ENCODE peak calls at places on chromosomes 2 and 18, in six cellular contexts. G is aorta, W is lung, K is IMR-90, F is foreskin fibroblast, X is astrocyte of the spinal cord. E is an unnamed sample.

GRCh38 chr2:30296496-30296895 is 65.2 kb downstream of the LBH start:
- DNase-seq in X (no peak), F (no peak), K (no peak), G (no peak), W (no peak), E (no peak)

GRCh38 chr2:121707920-121708361 is 28.7 kb downstream of the NIFK start:
- DNase-seq in G (no peak), K (no peak), W (peak), F (no peak), X (peak), E (no peak)

GRCh38 chr2:13638181-13638580 is 921.4 kb downstream of the TRIB2 start:
- DNase-seq in K (peak), F (no peak), G (no peak), W (no peak), X (peak), E (no peak)

GRCh38 chr18:9561774-9562173 is 52.6 kb downstream of the PPP4R1 start:
- DNase-seq in K (no peak), X (no peak), W (no peak), F (no peak), G (no peak), E (no peak)

GRCh38 chr2:24272907-24273306 is 87.4 kb downstream of the ITSN2 start:
- DNase-seq in F (no peak), W (no peak), X (no peak), K (no peak), G (no peak), E (no peak)

GRCh38 chr2:237923507-237924163 is 43.2 kb upstream of the UBE2F start:
- DNase-seq in W (peak), X (peak), K (peak), G (peak), F (peak), E (peak)

GRCh38 chr2:240994161-240994896 is 4.1 kb upstream of the SNED1 start:
- DNase-seq in F (no peak), K (no peak), X (no peak), W (no peak), G (no peak), E (no peak)

GRCh38 chr2:70143314-70144150 is 47.3 kb downstream of the C2orf42 start:
- DNase-seq in G (peak), X (peak), K (peak), F (peak), W (peak), E (peak)

GRCh38 chr2:106095478-106096392 is 98.4 kb downstream of the UXS1 start:
- DNase-seq in F (no peak), X (no peak), G (peak), K (no peak), W (peak), E (no peak)

GRCh38 chr18:13381907-13382682 is 163.5 kb downstream of the LDLRAD4 start:
- DNase-seq in X (peak), G (peak), W (peak), K (peak), F (no peak), E (peak)

GRCh38 chr2:203688798-203689197 is 17.6 kb upstream of the CD28 start:
- DNase-seq in W (no peak), X (peak), K (peak), G (peak), F (peak), E (no peak)

GRCh38 chr2:162091325-162092007 is 17.5 kb upstream of the DPP4 start:
- DNase-seq in K (peak), X (peak), F (no peak), W (no peak), G (no peak), E (no peak)

GRCh38 chr2:28606986-28607441 is 111.2 kb downstream of the PLB1 start:
- DNase-seq in X (peak), F (no peak), G (peak), W (no peak), K (peak), E (no peak)

GRCh38 chr2:182077451-182078142 is 91.9 kb downstream of the PPP1R1C start:
- DNase-seq in X (peak), G (no peak), F (peak), K (peak), W (peak), E (peak)

GRCh38 chr2:73006969-73007710 is 64.4 kb downstream of the SFXN5 start:
- DNase-seq in K (peak), G (no peak), W (no peak), X (no peak), F (no peak), E (no peak)

GRCh38 chr18:23106575-23106974 is 28.7 kb upstream of the CABLES1 start:
- DNase-seq in G (peak), F (peak), W (no peak), K (peak), X (peak), E (peak)

GRCh38 chr2:206527153-206527552 is 83.8 kb downstream of the ADAM23 start:
- DNase-seq in W (no peak), X (no peak), G (no peak), K (no peak), F (no peak), E (no peak)

DNA sequence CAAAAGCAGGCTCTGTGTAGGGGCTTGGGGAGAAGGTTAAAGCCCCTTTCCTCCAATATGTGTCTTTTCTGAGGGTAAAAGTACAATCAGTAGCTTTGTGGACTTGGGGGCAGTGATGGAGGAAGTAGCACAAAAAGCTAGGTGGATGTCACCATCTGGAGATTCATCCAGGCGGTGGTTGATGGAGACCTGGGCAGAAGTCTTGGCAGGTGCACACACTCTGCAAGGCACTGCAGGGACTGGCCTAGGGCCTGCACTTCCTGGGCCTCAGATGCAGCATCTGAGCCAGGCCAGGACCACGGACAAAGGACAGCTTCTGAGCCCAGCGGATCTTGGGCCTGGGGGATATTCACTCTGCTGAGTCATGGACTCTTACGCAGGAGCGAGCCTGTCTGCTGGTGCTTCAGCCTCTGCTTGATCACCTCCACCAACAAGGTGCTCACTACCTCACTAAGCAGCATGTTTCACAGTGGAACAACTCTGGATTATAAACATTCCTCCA is 391.1 kb downstream of the TNS1 start:
- DNase-seq in K (peak), X (no peak), F (no peak), G (no peak), W (no peak), E (no peak)
- H3K4me3 ChIP-seq in K (no peak), X (no peak), F (no peak), G (no peak), W (no peak), E (no peak)

GRCh38 chr2:219501441-219501840 is 2.8 kb downstream of the GMPPA start:
- DNase-seq in K (peak), F (no peak), G (no peak), X (no peak), W (no peak), E (no peak)

GRCh38 chr2:219499058-219499307 is 292 bp downstream of the GMPPA start:
- DNase-seq in F (no peak), X (no peak), K (no peak), W (no peak), G (no peak), E (no peak)

GRCh38 chr2:219498280-219499057 is at the start of gene GMPPA:
- DNase-seq in G (peak), F (peak), W (peak), K (peak), X (peak), E (peak)

GRCh38 chr2:219499555-219499954 is 864 bp downstream of the GMPPA start:
- DNase-seq in G (no peak), W (no peak), K (no peak), F (no peak), X (no peak), E (no peak)

GRCh38 chr2:219500135-219500534 is 1.4 kb downstream of the GMPPA start:
- DNase-seq in K (peak), G (no peak), X (no peak), W (no peak), F (no peak), E (no peak)
- H3K4me3 ChIP-seq in K (no peak), G (no peak), X (no peak), W (no peak), F (peak), E (no peak)

DNA sequence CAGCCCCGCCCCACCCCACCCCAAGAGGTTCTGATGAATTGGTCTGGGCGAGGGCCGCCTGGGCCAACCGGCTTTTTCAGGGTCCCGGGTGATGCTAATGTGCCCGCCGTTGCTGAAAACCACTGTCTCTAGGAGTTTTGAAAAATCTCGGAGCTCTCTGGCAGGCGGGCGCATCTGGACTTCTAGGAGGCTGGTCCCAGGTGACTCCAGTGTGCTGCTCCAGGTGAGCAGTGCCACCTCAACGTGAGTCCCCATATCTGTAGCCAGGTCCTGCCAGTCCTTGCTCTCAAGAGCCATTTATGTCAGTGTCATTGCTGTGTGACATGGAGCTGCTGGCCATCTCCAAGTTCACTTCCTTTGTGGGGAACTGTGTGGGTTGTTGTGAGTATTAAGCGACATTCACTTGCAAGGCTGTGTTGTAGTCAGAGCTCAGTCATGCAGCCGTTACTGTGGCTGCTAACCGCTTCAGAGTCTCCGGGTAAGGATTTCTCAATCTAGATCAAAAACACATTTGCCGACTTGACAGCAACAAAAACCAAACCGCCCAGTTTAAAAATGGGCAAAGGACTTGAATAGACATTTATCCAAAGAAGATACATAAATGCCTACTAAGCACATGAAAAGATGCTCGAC is at the start of gene RFX8:
- DNase-seq in F (peak), W (no peak), G (no peak), K (peak), X (peak), E (no peak)
- H3K4me3 ChIP-seq in F (peak), W (peak), G (peak), K (peak), X (peak), E (peak)

GRCh38 chr2:205054789-205055188 is 509.5 kb downstream of the PARD3B start:
- DNase-seq in K (no peak), X (no peak), G (no peak), W (no peak), F (no peak), E (no peak)

GRCh38 chr2:205058409-205058808 is 513.1 kb downstream of the PARD3B start:
- DNase-seq in X (no peak), G (no peak), K (no peak), W (no peak), F (no peak), E (no peak)

GRCh38 chr2:205052781-205053180 is 507.5 kb downstream of the PARD3B start:
- DNase-seq in W (no peak), X (no peak), K (no peak), F (no peak), G (no peak), E (no peak)

GRCh38 chr2:205053827-205054410 is 508.6 kb downstream of the PARD3B start:
- DNase-seq in X (no peak), F (no peak), K (peak), W (no peak), G (no peak), E (no peak)

GRCh38 chr2:205056066-205056678 is 510.9 kb downstream of the PARD3B start:
- DNase-seq in K (peak), G (no peak), F (no peak), W (no peak), X (no peak), E (no peak)
- H3K4me3 ChIP-seq in K (peak), G (no peak), F (no peak), W (no peak), X (no peak), E (no peak)

DNA sequence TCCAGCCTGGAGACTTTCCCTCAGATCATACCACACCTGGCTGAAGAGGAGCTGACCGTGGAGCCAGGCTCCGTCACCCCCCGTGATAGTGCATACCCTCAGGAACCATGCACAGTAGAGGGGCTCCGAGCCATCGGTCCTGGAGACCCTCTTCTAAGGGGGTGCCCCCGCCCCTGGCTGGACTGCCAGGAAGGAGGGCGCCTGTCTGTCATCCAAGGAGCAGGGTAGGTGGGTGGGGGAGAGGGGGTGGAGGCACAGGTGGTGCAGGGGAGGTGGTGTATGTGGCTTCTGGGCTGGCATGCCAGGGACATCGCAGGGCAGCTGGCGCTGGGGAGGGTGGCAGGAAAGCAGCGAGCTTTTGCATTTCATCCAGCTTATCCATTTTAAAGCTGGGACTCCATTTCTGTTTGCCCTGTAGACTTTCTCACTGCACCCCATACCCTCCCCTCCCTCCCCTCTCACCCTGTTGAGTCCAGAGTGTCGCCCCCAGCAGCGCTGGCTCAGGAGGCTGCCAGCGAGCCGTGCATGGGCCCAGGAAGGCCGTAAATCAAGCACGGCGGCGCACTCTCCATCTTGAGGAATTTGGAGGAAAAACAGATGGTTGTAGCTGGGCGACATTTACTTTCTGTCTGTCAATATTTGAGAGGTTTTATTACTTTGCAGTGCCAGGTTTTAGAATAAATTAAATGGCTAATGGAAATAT is 56.2 kb upstream of the HS6ST1 start:
- DNase-seq in W (no peak), G (no peak), F (peak), K (no peak), X (no peak), E (peak)
- H3K4me3 ChIP-seq in W (no peak), G (no peak), F (no peak), K (no peak), X (no peak), E (no peak)

GRCh38 chr2:10377747-10378085 is 70.4 kb downstream of the ODC1 start:
- DNase-seq in K (no peak), F (no peak), W (no peak), X (no peak), G (no peak), E (no peak)
- H3K4me3 ChIP-seq in K (no peak), F (no peak), W (no peak), X (no peak), G (no peak), E (no peak)

GRCh38 chr2:239935789-239936758 is 89.1 kb downstream of the NDUFA10 start:
- DNase-seq in G (peak), F (no peak), W (no peak), X (no peak), K (no peak), E (no peak)
- H3K4me3 ChIP-seq in G (no peak), F (no peak), W (no peak), X (no peak), K (no peak), E (no peak)

GRCh38 chr2:234994340-234995321 is 42.8 kb downstream of the SH3BP4 start:
- DNase-seq in G (no peak), W (no peak), X (no peak), F (no peak), K (no peak), E (no peak)
- H3K4me3 ChIP-seq in G (no peak), W (no peak), X (no peak), F (no peak), K (no peak), E (no peak)

DNA sequence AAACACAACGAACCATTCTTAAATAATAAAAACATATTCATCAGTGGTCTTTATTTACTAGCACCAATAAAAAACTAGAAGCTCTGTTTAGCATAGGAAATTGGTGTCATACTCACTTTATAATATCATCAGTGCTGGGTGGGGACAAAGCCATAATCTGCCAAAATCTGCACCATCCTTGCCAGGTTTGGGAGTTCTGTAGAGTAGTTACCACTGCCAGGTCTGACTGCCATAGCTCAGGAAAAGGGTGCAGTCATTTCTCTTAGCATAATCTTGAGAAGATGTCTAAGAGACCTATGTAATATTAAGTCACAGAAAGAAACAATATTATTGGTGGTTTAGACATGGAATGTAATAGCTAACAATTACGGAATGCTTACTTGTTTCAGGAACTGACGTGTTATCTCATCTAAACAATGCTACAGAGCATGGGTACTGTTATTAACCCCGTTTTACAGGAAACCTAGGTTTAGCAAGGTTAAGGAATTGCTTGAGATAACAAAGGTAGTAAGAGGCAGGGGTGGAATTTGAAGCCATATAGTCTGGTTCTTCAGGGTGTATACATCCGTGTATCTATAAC is 1.6 kb upstream of the MARCHF7 start:
- DNase-seq in G (no peak), X (peak), F (no peak), K (peak), W (no peak), E (no peak)
- H3K4me3 ChIP-seq in G (no peak), X (no peak), F (no peak), K (peak), W (no peak), E (no peak)

GRCh38 chr2:98036349-98037000 is 40.7 kb upstream of the TMEM131 start:
- DNase-seq in G (no peak), W (no peak), X (no peak), K (no peak), F (no peak), E (peak)
- H3K4me3 ChIP-seq in G (no peak), W (no peak), X (no peak), K (no peak), F (no peak), E (no peak)

E was measured in prostate gland.